ENCODE peak calls at places on chromosome 20, in ten cellular contexts. V is endodermal cell, P is cardiac fibroblast, F is endothelial cell, B is foreskin fibroblast, Q is neural crest cell, O is neural progenitor cell, W is lung, X is astrocyte of the spinal cord, N is ovary. C is an unnamed sample.

GRCh38 chr20:58131581-58132142 is 96.8 kb downstream of the ANKRD60 start:
- DNase-seq in V (no peak), P (peak; percentile 65), F (no peak), B (peak; percentile 87), Q (no peak), O (no peak), W (no peak), X (peak; percentile 96), N (no peak), C (no peak)

GRCh38 chr20:29873946-29874345 is 1383.5 kb upstream of the DEFB115 start:
- DNase-seq in V (peak; percentile 78), P (peak; percentile 38), F (peak; percentile 30), B (peak; percentile 29), Q (peak; percentile 21), O (peak; percentile 82), W (no peak), X (peak; percentile 70), N (no peak), C (no peak)

GRCh38 chr20:21518292-21518991 is 4.6 kb upstream of the NKX2-2 start:
- DNase-seq in V (no peak), P (no peak), F (no peak), B (no peak), Q (no peak), O (peak; percentile 13), W (peak; percentile 81), X (no peak), N (no peak), C (no peak)

GRCh38 chr20:47353697-47354387 is 2.7 kb downstream of the ZMYND8 start:
- DNase-seq in V (no peak), P (no peak), F (no peak), B (no peak), Q (no peak), O (no peak), W (no peak), X (peak; percentile 33), N (no peak), C (no peak)

GRCh38 chr20:8121666-8122065 is 10.4 kb upstream of the PLCB1 start:
- DNase-seq in V (no peak), P (no peak), F (no peak), B (no peak), Q (no peak), O (no peak), W (no peak), X (no peak), N (no peak), C (no peak)

GRCh38 chr20:57654998-57655811 is 35.0 kb upstream of the ZBP1 start:
- DNase-seq in V (peak; percentile 73), P (no peak), F (peak; percentile 5), B (no peak), Q (no peak), O (no peak), W (peak; percentile 28), X (no peak), N (no peak), C (peak; percentile 17)

GRCh38 chr20:60008130-60008808 is 50.0 kb downstream of the CDH26 start:
- DNase-seq in V (no peak), P (no peak), F (no peak), B (no peak), Q (no peak), O (no peak), W (no peak), X (no peak), N (no peak), C (no peak)

GRCh38 chr20:23928788-23929187 is 49.2 kb upstream of the CST5 start:
- DNase-seq in V (no peak), P (no peak), F (no peak), B (no peak), Q (no peak), O (no peak), W (no peak), X (no peak), N (no peak), C (no peak)

GRCh38 chr20:25508083-25508770 is 77.1 kb downstream of the NINL start:
- DNase-seq in V (no peak), P (peak; percentile 75), F (no peak), B (peak; percentile 83), Q (no peak), O (no peak), W (no peak), X (peak; percentile 93), N (peak; percentile 45), C (no peak)

GRCh38 chr20:62818592-62819493 is 2.0 kb downstream of the COL9A3 start:
- DNase-seq in V (no peak), P (peak; percentile 57), F (no peak), B (no peak), Q (peak; percentile 60), O (no peak), W (no peak), X (peak; percentile 36), N (peak; percentile 63), C (no peak)

DNA sequence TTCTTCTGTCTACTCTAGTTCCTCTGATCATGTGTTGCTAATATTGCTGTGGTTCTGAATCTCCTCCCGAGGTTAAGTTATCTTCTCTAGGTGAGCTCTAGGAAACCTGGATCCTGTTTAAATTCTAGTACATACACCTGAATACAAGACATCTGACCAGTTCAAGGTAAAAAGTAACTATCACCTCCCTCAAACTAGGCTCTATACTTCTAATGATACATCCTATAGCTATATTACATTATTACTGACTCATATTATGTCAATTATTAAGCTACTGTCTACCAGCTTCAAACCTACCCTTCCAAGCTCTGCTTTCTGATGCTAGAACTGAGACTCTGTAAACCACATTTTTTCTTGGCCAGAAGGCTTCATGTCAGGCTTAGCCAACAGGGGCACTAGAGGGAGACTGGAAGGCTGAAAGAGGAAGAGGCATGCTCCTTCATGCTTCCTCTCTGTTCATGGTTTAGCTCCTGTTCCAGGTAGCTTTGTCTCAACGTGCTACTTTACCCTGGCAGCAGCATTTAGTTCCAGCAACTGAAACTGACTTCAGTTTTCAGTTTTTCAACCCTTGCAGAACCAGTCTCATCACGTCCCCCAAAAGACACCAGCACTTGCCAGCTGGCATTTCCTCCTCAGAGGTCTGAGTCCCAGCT is 148.4 kb upstream of the TOP1 start:
- DNase-seq in V (no peak), P (no peak), F (no peak), B (no peak), Q (no peak), O (no peak), W (no peak), X (no peak), N (no peak), C (no peak)
- TF ChIP-seq CTCF in V (peak; percentile 45), P (no peak), F (no peak), B (no peak), Q (no peak), O (no peak), W (no peak), X (no peak), N (no peak), C (no peak)

DNA sequence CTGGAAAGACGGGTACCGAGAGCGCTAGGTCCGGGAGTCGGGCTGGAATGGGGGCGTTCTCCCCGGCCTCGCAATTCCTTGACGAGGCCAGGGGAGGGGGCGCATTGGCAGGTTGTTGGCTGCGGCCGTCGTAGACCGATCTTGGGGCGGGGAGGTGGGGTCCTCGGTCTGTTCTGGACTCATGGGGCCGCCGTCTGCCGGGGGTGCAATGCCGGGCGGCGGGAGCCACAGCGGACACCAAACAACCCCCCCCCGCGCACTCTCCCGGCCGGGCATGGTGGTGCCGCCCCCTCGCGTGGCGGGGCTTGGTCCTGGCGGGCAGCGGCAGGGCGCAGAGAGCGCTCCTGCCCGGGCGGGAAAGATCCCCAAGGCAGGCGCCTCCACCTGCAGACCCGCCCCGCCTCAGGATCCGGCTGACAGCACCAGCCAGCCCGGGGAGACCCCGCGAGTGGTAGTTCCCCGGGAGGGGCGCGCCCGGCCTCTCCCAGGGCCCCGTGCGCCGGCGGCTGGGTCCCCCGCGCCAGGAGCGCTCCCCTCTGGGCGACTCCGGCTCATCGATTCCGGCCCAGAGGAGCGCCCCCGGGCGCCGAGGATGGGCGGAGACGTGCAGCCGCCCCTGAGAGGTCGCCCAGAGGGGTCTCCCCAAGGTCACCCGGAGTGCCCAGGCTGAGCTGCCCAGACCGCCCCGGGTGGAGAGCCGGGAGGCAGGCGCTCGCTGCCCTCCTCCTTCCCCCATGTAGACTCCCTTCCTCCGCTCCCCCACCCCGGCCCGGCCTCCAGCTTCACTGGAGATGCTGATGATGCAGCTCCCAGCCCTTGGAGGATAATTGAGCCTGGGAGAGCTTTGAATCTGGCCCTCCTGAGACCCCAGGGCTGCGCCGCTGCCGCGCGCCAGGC is 709 bp downstream of the PPP1R16B start:
- DNase-seq in V (peak; percentile 75), P (no peak), F (peak; percentile 37), B (no peak), Q (peak; percentile 23), O (peak; percentile 42), W (no peak), X (no peak), N (no peak), C (no peak)
- TF ChIP-seq CTCF in V (peak; percentile 33), P (no peak), F (peak; percentile 24), B (no peak), Q (no peak), O (peak; percentile 29), W (no peak), X (no peak), N (no peak), C (no peak)

GRCh38 chr20:9506337-9506821 is 8.0 kb upstream of the LAMP5 start:
- DNase-seq in V (peak; percentile 57), P (no peak), F (no peak), B (no peak), Q (no peak), O (no peak), W (no peak), X (no peak), N (no peak), C (no peak)

GRCh38 chr20:9501473-9501872 is 12.9 kb upstream of the LAMP5 start:
- DNase-seq in V (no peak), P (no peak), F (no peak), B (no peak), Q (no peak), O (no peak), W (no peak), X (no peak), N (no peak), C (no peak)

GRCh38 chr20:9506964-9507369 is 7.4 kb upstream of the LAMP5 start:
- DNase-seq in V (peak; percentile 70), P (no peak), F (no peak), B (no peak), Q (no peak), O (peak; percentile 46), W (no peak), X (no peak), N (no peak), C (no peak)

GRCh38 chr20:9500121-9500911 is 14.1 kb upstream of the LAMP5 start:
- DNase-seq in V (no peak), P (no peak), F (no peak), B (no peak), Q (no peak), O (no peak), W (no peak), X (no peak), N (no peak), C (no peak)

GRCh38 chr20:9503530-9504251 is 10.7 kb upstream of the LAMP5 start:
- DNase-seq in V (peak; percentile 75), P (no peak), F (no peak), B (peak; percentile 42), Q (no peak), O (peak; percentile 47), W (no peak), X (peak; percentile 84), N (no peak), C (no peak)
- TF ChIP-seq CTCF in V (peak; percentile 60), P (no peak), F (no peak), B (no peak), Q (no peak), O (peak; percentile 58), W (no peak), X (peak; percentile 23), N (no peak), C (peak; percentile 12)

DNA sequence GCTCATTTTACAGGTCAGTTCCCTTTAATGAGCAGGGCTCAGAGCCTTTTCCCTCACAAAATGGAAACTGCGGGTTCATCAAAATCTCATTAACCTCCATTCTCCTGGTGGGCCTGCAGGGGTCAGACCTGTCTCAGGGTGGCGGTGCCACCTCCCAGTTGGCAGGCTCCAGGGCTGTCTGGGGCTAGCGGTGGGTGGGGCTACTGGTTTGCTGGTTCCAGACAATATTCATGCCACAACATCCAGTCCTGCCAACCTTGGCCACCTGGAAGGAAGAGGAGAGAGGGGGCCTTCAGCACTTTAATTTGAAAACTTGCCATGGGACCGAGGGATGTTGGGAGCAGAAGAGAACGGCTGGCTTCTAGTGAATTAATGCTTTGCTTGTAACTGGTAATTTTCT is 41.9 kb upstream of the CTNNBL1 start:
- DNase-seq in V (peak; percentile 84), P (peak; percentile 15), F (peak; percentile 46), B (no peak), Q (no peak), O (peak; percentile 83), W (peak; percentile 32), X (no peak), N (no peak), C (no peak)
- TF ChIP-seq CTCF in V (peak; percentile 82), P (peak; percentile 26), F (peak; percentile 46), B (peak; percentile 24), Q (peak; percentile 44), O (peak; percentile 73), W (no peak), X (peak; percentile 40), N (no peak), C (peak; percentile 66)